ENCODE peak calls at places on chromosomes 6 and 20, in nine cellular contexts. J, R, E, O, V, L, D, T and F are unnamed samples. For H3K9me3, the result is how much of the 10 kb centered on the place peaks cover.

GRCh38 chr6:16257999-16258708 is 19.8 kb downstream of the GMPR start:
- DNase-seq in L (no peak), D (no peak), J (no peak), R (no peak), T (no peak), E (peak), O (no peak), V (no peak), F (no peak)

GRCh38 chr20:3797592-3798404 is 1.7 kb downstream of the CDC25B start:
- DNase-seq in E (no peak), O (peak), L (no peak), V (peak), T (no peak), D (no peak), J (no peak), R (no peak), F (no peak)

GRCh38 chr20:49112596-49113274 is 66.6 kb downstream of the CSE1L start:
- DNase-seq in J (no peak), R (no peak), V (no peak), T (no peak), D (no peak), L (no peak), O (no peak), E (no peak), F (no peak)

GRCh38 chr6:146990821-146991798 is 213.1 kb upstream of the STXBP5 start:
- DNase-seq in L (no peak), D (no peak), V (no peak), E (no peak), R (peak), J (no peak), T (no peak), O (no peak), F (no peak)

GRCh38 chr6:89640804-89641203 is 2.3 kb upstream of the LYRM2 start:
- DNase-seq in T (no peak), E (no peak), V (no peak), L (no peak), O (no peak), D (no peak), R (no peak), J (no peak), F (peak)

GRCh38 chr6:77619114-77619513 is 33.7 kb upstream of the MEI4 start:
- DNase-seq in O (no peak), V (no peak), T (no peak), J (no peak), R (no peak), L (no peak), E (no peak), D (no peak), F (no peak)

GRCh38 chr6:116542426-116542825 is 3.1 kb downstream of the TRAPPC3L start:
- DNase-seq in D (no peak), R (no peak), E (no peak), V (no peak), L (no peak), J (no peak), O (no peak), T (no peak), F (no peak)

GRCh38 chr6:14464049-14464448 is 346.5 kb downstream of the CD83 start:
- DNase-seq in J (no peak), V (no peak), R (peak), D (no peak), O (no peak), T (no peak), L (no peak), E (no peak), F (no peak)

GRCh38 chr6:161212902-161213301 is 61.0 kb downstream of the AGPAT4 start:
- DNase-seq in L (no peak), R (no peak), J (no peak), D (no peak), O (no peak), E (no peak), V (no peak), T (no peak), F (no peak)

GRCh38 chr6:161215193-161215592 is 58.7 kb downstream of the AGPAT4 start:
- DNase-seq in L (no peak), O (no peak), E (no peak), T (no peak), D (peak), J (no peak), V (no peak), R (no peak), F (no peak)

GRCh38 chr6:161216616-161217205 is 57.1 kb downstream of the AGPAT4 start:
- DNase-seq in V (no peak), E (no peak), J (no peak), O (no peak), T (no peak), R (no peak), L (no peak), D (no peak), F (no peak)

GRCh38 chr6:161215876-161216615 is 57.8 kb downstream of the AGPAT4 start:
- DNase-seq in D (peak), O (no peak), R (no peak), T (no peak), L (no peak), V (no peak), E (no peak), J (no peak), F (no peak)

DNA sequence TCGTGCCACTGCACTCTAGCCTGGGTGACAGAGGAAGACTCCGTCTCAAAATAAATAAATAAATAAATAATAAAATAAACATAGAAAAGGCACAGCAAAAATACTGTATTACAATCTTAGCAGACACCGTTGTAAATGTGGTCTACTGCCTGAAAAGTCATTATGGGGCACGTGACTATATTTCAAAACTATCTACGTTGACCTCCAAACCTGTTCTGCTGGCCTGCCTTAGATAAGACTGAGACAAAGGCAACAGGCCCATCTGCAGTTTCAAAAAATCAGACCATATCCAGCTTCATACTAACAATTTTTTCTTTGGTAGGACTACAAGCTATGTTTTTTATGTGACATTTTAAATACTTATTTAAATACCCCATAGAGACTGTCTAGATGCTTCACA is 59.1 kb downstream of the AGPAT4 start:
- DNase-seq in J (no peak), T (no peak), V (no peak), O (no peak), E (no peak), D (no peak), R (no peak), L (no peak), F (no peak)
- H3K9me3 ChIP-seq in J (under half), T (under half), V (under half), O (under half), E (under half), D (under half), R (under half), L (under half), F (under half)

DNA sequence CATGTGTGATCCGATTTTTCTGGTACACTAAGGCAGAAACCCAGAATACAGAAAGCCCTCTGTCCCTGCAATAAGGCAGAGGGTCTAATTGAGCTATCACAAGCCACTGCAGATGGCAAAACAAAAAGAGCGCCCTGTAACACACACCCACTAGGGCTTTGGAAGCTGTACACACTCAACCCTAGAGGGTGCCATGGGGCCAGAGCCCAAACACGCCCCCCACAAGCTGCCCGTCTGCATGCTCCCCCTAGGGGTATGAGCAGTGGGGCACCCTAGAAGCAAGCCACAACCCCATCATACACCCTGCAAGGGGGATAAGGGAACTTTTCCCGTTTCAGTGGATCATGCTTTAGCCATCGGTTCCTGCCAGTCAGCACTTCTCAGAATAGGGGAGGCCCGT is 62.2 kb upstream of the PDE10A start:
- DNase-seq in E (no peak), L (no peak), J (no peak), D (no peak), O (no peak), T (no peak), R (peak), V (no peak), F (no peak)
- TF ChIP-seq CTCF in E (no peak), L (no peak), J (no peak), D (no peak), O (no peak), T (no peak), R (no peak), V (no peak), F (no peak)

DNA sequence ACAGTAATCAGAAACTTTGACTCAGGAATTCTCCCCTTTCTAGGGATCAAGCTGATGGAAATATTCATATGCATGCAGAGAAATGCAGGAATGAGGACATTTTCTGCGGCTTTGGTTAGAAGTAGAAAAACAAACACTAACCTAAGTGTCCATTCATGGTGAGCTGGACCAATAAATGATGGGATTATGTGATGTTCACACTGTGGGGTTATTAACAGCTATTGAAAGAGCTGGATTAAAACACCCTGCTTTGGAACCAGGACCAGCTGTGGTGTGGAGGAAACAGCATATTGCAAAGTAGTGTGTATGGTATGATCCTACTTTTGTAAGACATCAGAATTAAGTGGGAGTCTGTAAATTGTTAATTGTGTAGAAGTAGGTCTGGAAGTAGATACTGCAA is 143.0 kb downstream of the SYCP2 start:
- DNase-seq in L (no peak), J (no peak), T (no peak), R (no peak), E (no peak), O (no peak), V (no peak), D (no peak), F (no peak)
- H3K9me3 ChIP-seq in L (under half), J (under half), T (under half), R (under half), E (under half), O (under half), V (under half), D (under half), F (under half)

GRCh38 chr6:106736502-106736901 is 107.1 kb downstream of the QRSL1 start:
- DNase-seq in E (no peak), O (no peak), D (no peak), T (no peak), J (no peak), V (no peak), R (no peak), L (no peak), F (no peak)

GRCh38 chr6:106735828-106736227 is 106.5 kb downstream of the QRSL1 start:
- DNase-seq in T (no peak), V (no peak), R (no peak), J (no peak), E (no peak), D (no peak), O (no peak), L (no peak), F (no peak)

GRCh38 chr6:106740287-106740686 is 110.9 kb downstream of the QRSL1 start:
- DNase-seq in L (no peak), E (no peak), V (no peak), T (no peak), O (no peak), R (no peak), D (no peak), J (no peak), F (no peak)

GRCh38 chr6:106735136-106735535 is 105.8 kb downstream of the QRSL1 start:
- DNase-seq in V (no peak), O (no peak), D (no peak), L (no peak), J (no peak), E (no peak), R (no peak), T (no peak), F (no peak)

GRCh38 chr6:106739387-106739786 is 110.0 kb downstream of the QRSL1 start:
- DNase-seq in J (no peak), O (peak), E (peak), L (no peak), R (no peak), V (peak), T (peak), D (no peak), F (no peak)
- TF ChIP-seq CTCF in J (no peak), O (no peak), E (peak), L (no peak), R (no peak), V (peak), T (no peak), D (no peak), F (no peak)

GRCh38 chr6:30287139-30287538 is 39.6 kb upstream of the TRIM39 start:
- DNase-seq in O (no peak), D (no peak), L (no peak), V (no peak), R (no peak), E (no peak), J (no peak), T (no peak), F (no peak)
- H3K9me3 ChIP-seq in O (half or more), D (under half), L (under half), V (half or more), R (half or more), E (half or more), J (under half), T (under half), F (half or more)

DNA sequence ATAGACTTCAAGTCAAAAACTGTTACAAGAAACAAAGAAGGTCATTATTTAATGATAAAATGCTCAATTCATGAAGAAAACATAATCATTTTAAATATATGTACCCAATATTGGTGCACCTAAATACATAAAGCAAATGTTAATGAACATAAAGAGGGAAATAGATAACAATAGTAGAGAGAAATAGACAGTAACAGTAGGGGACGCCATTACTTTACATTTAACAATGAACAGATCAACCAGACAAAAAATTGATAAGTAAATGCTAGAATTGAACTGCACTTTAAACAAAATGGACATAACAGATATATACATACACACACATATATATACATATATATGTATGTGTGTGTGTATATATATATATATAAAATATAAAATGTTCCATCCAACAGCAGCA is 37.4 kb downstream of the IL22RA2 start:
- DNase-seq in V (no peak), J (no peak), O (no peak), L (no peak), T (no peak), D (no peak), R (peak), E (no peak), F (no peak)
- TF ChIP-seq CTCF in V (peak), J (no peak), O (peak), L (no peak), T (peak), D (peak), R (peak), E (no peak), F (no peak)

DNA sequence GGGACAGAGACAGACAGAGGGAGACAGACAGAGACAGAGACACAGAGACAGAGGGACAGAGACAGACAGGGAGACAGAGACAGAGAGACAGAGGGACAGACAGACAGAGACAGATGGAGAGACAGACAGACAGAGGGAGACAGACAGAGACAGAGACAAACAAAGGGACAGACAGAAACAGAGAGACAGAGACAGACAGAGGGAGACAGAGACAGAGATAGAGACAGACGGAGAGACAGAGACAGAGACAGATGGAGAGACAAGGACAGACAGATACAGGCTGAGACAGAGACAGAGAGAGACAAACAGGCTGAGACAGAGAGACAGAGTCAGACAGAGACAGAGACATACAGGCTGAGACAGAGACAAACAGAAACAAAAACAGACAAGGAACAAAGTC is 39.4 kb upstream of the PHACTR3 start:
- DNase-seq in D (no peak), T (no peak), O (no peak), E (no peak), L (no peak), R (no peak), V (no peak), J (no peak), F (no peak)
- H3K9me3 ChIP-seq in D (under half), T (under half), O (under half), E (under half), L (under half), R (under half), V (under half), J (under half), F (under half)

DNA sequence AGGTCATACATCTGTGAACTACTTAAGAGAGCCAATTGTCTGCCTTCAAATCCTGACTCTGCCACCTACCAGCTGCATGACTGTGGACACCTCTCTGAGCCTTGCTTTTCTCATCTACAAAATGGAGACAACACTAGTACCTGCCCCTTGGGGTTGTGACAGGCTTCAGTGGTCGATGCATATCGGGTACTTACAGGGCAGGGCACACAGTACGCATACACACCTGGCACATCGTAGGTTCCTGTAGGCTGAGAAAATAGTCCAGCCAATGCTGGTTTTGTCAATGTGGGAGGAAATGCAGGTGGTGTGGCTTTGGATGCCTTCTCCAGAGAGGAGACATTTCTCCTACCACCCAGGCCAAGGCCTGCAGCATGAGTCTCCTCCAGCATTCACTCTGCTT is 2.3 kb downstream of the ADIG start:
- DNase-seq in L (no peak), T (no peak), O (no peak), V (no peak), E (no peak), J (no peak), D (no peak), R (no peak), F (no peak)
- TF ChIP-seq CTCF in L (no peak), T (no peak), O (no peak), V (no peak), E (no peak), J (no peak), D (no peak), R (no peak), F (no peak)